ENCODE peak calls at places on chromosomes 11 and 22, in ten cellular contexts. I, J, U, N, W, V, P, M, Q and B are unnamed samples.

GRCh38 chr11:36228689-36229088 is 60.5 kb downstream of the COMMD9 start:
- DNase-seq in P (no peak), V (no peak), U (no peak), N (no peak), I (no peak), J (no peak), W (no peak), Q (no peak), M (no peak), B (no peak)

GRCh38 chr11:88553204-88553603 is 215.7 kb upstream of the CTSC start:
- DNase-seq in I (no peak), V (peak; percentile 75), P (no peak), J (no peak), U (no peak), N (peak; percentile 44), M (peak; percentile 19), Q (no peak), W (peak; percentile 52), B (no peak)

GRCh38 chr11:86660011-86660595 is 12.3 kb downstream of the ME3 start:
- DNase-seq in M (peak; percentile 59), U (no peak), V (peak; percentile 85), W (peak; percentile 74), Q (no peak), I (no peak), N (peak; percentile 89), P (peak; percentile 30), J (peak; percentile 60), B (peak; percentile 52)

GRCh38 chr11:111978028-111978771 is 41.1 kb downstream of the DIXDC1 start:
- DNase-seq in P (peak; percentile 68), Q (peak; percentile 37), V (peak; percentile 73), M (peak; percentile 83), J (peak; percentile 72), U (no peak), I (no peak), W (peak; percentile 79), N (peak; percentile 74), B (peak; percentile 78)

GRCh38 chr22:25853078-25853477 is 111.1 kb downstream of the MYO18B start:
- DNase-seq in N (peak; percentile 6), U (peak; percentile 14), I (no peak), V (peak; percentile 5), Q (no peak), M (no peak), P (no peak), J (peak; percentile 38), W (no peak), B (peak; percentile 8)

GRCh38 chr11:62892077-62892922 is 11.6 kb downstream of the SLC3A2 start:
- DNase-seq in V (no peak), U (no peak), P (no peak), M (no peak), J (no peak), N (no peak), I (no peak), W (no peak), Q (no peak), B (no peak)

GRCh38 chr22:23401111-23401909 is 178.8 kb downstream of the IGLL1 start:
- DNase-seq in J (peak; percentile 33), I (no peak), W (peak; percentile 29), M (peak; percentile 37), V (peak; percentile 31), U (no peak), P (peak; percentile 3), N (peak; percentile 70), Q (no peak), B (peak; percentile 11)

GRCh38 chr11:122741613-122742012 is 86.1 kb downstream of the UBASH3B start:
- DNase-seq in M (peak; percentile 75), W (peak; percentile 69), V (peak; percentile 82), Q (peak; percentile 33), P (no peak), U (peak; percentile 84), J (no peak), N (peak; percentile 31), I (no peak), B (no peak)

GRCh38 chr11:88035271-88035670 is 140.0 kb downstream of the RAB38 start:
- DNase-seq in N (no peak), M (peak; percentile 23), P (no peak), Q (no peak), U (no peak), V (peak; percentile 77), J (peak; percentile 69), W (peak; percentile 59), I (no peak), B (no peak)

GRCh38 chr11:45771942-45772522 is 32.9 kb upstream of the SLC35C1 start:
- DNase-seq in Q (peak; percentile 87), W (peak; percentile 75), P (peak; percentile 93), N (peak; percentile 60), V (peak; percentile 59), I (peak; percentile 36), J (peak; percentile 54), M (peak; percentile 76), U (peak; percentile 81), B (peak; percentile 79)
- TF ChIP-seq CTCF in Q (peak; percentile 95), W (peak; percentile 96), P (peak; percentile 92), N (peak; percentile 86), V (peak; percentile 76), I (peak; percentile 95), J (peak; percentile 98), M (peak; percentile 84), U (peak; percentile 77), B (peak; percentile 95)

GRCh38 chr11:20127671-20128527 is 32.4 kb downstream of the DBX1 start:
- DNase-seq in N (peak; percentile 66), W (peak; percentile 78), J (peak; percentile 53), P (peak; percentile 57), I (peak; percentile 13), U (peak; percentile 64), Q (peak; percentile 64), M (peak; percentile 81), V (peak; percentile 64), B (peak; percentile 74)

GRCh38 chr11:20137637-20138036 is 22.6 kb downstream of the DBX1 start:
- DNase-seq in M (no peak), U (no peak), N (no peak), P (no peak), J (no peak), W (no peak), V (no peak), I (no peak), Q (no peak), B (no peak)

GRCh38 chr11:20134991-20135736 is 25.1 kb downstream of the DBX1 start:
- DNase-seq in I (no peak), U (no peak), N (peak; percentile 42), V (no peak), W (no peak), Q (no peak), J (no peak), P (no peak), M (no peak), B (no peak)

GRCh38 chr11:20131744-20132666 is 28.3 kb downstream of the DBX1 start:
- DNase-seq in I (no peak), N (peak; percentile 50), V (peak; percentile 61), J (peak; percentile 45), W (peak; percentile 73), U (peak; percentile 46), P (peak; percentile 55), Q (peak; percentile 59), M (peak; percentile 72), B (peak; percentile 64)

GRCh38 chr11:20132667-20133039 is 27.6 kb downstream of the DBX1 start:
- DNase-seq in W (no peak), M (no peak), N (no peak), I (no peak), V (no peak), U (no peak), Q (no peak), P (no peak), J (no peak), B (no peak)
- TF ChIP-seq CTCF in W (no peak), M (no peak), N (no peak), I (no peak), V (no peak), U (no peak), Q (peak; percentile 17), P (peak; percentile 64), J (no peak), B (no peak)

GRCh38 chr11:59206635-59207034 is 6.1 kb downstream of the MPEG1 start:
- DNase-seq in M (peak; percentile 50), W (peak; percentile 51), U (peak; percentile 45), V (no peak), P (no peak), I (no peak), J (peak; percentile 38), N (peak; percentile 35), Q (no peak), B (peak; percentile 60)
- TF ChIP-seq CTCF in M (peak; percentile 77), W (peak; percentile 69), U (peak; percentile 65), V (peak; percentile 65), P (peak; percentile 23), I (peak; percentile 83), J (peak; percentile 84), N (peak; percentile 65), Q (peak; percentile 68), B (peak; percentile 58)

GRCh38 chr11:121032546-121032945 is 8.6 kb downstream of the TBCEL start:
- DNase-seq in U (peak; percentile 46), V (no peak), P (no peak), W (peak; percentile 5), J (no peak), M (no peak), Q (no peak), I (no peak), N (no peak), B (no peak)
- TF ChIP-seq CTCF in U (no peak), V (no peak), P (no peak), W (no peak), J (no peak), M (no peak), Q (no peak), I (peak; percentile 32), N (no peak), B (no peak)

GRCh38 chr22:17898375-17898774 is 124.1 kb upstream of the BID start:
- DNase-seq in J (no peak), I (no peak), N (no peak), W (no peak), Q (no peak), P (no peak), U (no peak), V (no peak), M (no peak), B (no peak)

GRCh38 chr22:17897864-17898263 is 123.6 kb upstream of the BID start:
- DNase-seq in W (no peak), V (no peak), Q (no peak), U (no peak), P (no peak), N (no peak), M (no peak), I (no peak), J (no peak), B (no peak)

GRCh38 chr22:17893900-17894299 is 119.6 kb upstream of the BID start:
- DNase-seq in N (no peak), I (no peak), Q (no peak), J (no peak), P (no peak), U (no peak), V (no peak), M (no peak), W (no peak), B (no peak)

GRCh38 chr22:17897411-17897810 is 123.1 kb upstream of the BID start:
- DNase-seq in M (no peak), N (no peak), Q (no peak), J (no peak), P (no peak), V (no peak), W (no peak), U (no peak), I (no peak), B (no peak)

GRCh38 chr22:17896552-17896951 is 122.3 kb upstream of the BID start:
- DNase-seq in P (no peak), N (peak; percentile 17), I (no peak), Q (peak; percentile 44), M (peak; percentile 26), J (no peak), W (no peak), V (no peak), U (no peak), B (no peak)
- TF ChIP-seq CTCF in P (no peak), N (peak; percentile 46), I (peak; percentile 61), Q (peak; percentile 59), M (peak; percentile 49), J (peak; percentile 50), W (peak; percentile 45), V (peak; percentile 30), U (no peak), B (peak; percentile 21)